ENCODE peak calls at places on chromosomes 11 and 22, in seven cellular contexts. Z, U, Y, T, Q, D and S are unnamed samples.

GRCh38 chr22:46584081-46584903 is 35.9 kb upstream of the GRAMD4 start:
- DNase-seq in U (no peak), Z (no peak), Q (peak; percentile 60), Y (no peak), T (peak; percentile 43), D (no peak), S (peak; percentile 19)

GRCh38 chr11:50174189-50174588 is 141.5 kb downstream of the OR4C45 start:
- DNase-seq in Z (no peak), U (no peak), D (no peak), Y (no peak), T (no peak), Q (no peak), S (no peak)

GRCh38 chr22:31646186-31647019 is 15.6 kb downstream of the PISD start:
- DNase-seq in Q (no peak), D (no peak), Y (peak; percentile 74), T (no peak), Z (no peak), U (peak; percentile 95), S (no peak)

GRCh38 chr11:64449381-64450167 is 90.6 kb downstream of the RPS6KA4 start:
- DNase-seq in D (peak; percentile 31), Y (no peak), U (peak; percentile 22), Q (peak; percentile 75), T (peak; percentile 73), Z (peak; percentile 54), S (peak; percentile 68)

GRCh38 chr11:20374746-20375305 is 11.3 kb downstream of the HTATIP2 start:
- DNase-seq in U (no peak), D (no peak), Q (no peak), T (no peak), Z (no peak), Y (no peak), S (no peak)

GRCh38 chr11:109984634-109985289 is 108.4 kb upstream of the ZC3H12C start:
- DNase-seq in Z (no peak), Q (no peak), U (no peak), D (no peak), T (no peak), Y (no peak), S (no peak)

GRCh38 chr11:88146106-88146505 is 29.1 kb downstream of the RAB38 start:
- DNase-seq in U (no peak), D (no peak), T (no peak), Q (no peak), Y (no peak), Z (no peak), S (no peak)

GRCh38 chr11:1054143-1055108 is 17.9 kb upstream of the MUC6 start:
- DNase-seq in Z (peak; percentile 81), Y (peak; percentile 23), U (peak; percentile 14), T (peak; percentile 46), D (no peak), Q (peak; percentile 64), S (peak; percentile 1)

GRCh38 chr11:84396521-84396920 is 1110.4 kb upstream of the CCDC90B start:
- DNase-seq in T (no peak), D (no peak), Q (no peak), Z (no peak), Y (no peak), U (no peak), S (no peak)

DNA sequence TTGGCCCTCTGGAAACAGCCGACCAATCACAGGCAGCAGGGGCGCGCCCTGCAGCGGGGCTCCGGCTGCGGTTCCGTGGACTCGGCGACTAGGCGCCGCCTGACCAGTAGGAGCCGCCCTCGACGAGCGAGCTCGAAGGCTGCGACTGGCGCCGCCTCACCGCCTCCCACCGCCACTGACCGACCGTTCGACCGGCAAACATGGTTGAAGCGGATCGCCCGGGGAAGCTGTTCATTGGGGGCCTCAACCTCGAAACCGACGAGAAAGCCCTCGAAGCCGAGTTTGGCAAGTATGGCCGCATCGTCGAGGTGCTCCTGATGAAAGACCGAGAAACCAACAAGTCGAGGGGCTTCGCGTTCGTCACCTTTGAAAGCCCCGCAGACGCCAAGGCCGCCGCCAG is at the start of gene RBMXL2:
- DNase-seq in T (peak; percentile 35), Q (no peak), Z (no peak), Y (no peak), U (no peak), D (no peak), S (no peak)
- TF ChIP-seq CTCF in T (no peak), Q (no peak), Z (no peak), Y (no peak), U (no peak), D (no peak), S (no peak)

GRCh38 chr22:45504703-45505341 is 2.1 kb downstream of the FBLN1 start:
- DNase-seq in Y (no peak), D (no peak), Z (no peak), T (no peak), Q (no peak), U (no peak), S (no peak)

GRCh38 chr22:45503816-45504702 is 1.4 kb downstream of the FBLN1 start:
- DNase-seq in Y (no peak), Q (no peak), Z (no peak), T (peak; percentile 38), U (no peak), D (peak; percentile 16), S (no peak)

GRCh38 chr22:45502215-45503070 is at the start of gene FBLN1:
- DNase-seq in Z (no peak), Q (no peak), Y (no peak), U (no peak), T (peak; percentile 41), D (no peak), S (peak; percentile 73)

GRCh38 chr22:45505991-45506743 is 3.5 kb downstream of the FBLN1 start:
- DNase-seq in Q (no peak), T (no peak), Z (no peak), D (no peak), Y (no peak), U (no peak), S (no peak)

DNA sequence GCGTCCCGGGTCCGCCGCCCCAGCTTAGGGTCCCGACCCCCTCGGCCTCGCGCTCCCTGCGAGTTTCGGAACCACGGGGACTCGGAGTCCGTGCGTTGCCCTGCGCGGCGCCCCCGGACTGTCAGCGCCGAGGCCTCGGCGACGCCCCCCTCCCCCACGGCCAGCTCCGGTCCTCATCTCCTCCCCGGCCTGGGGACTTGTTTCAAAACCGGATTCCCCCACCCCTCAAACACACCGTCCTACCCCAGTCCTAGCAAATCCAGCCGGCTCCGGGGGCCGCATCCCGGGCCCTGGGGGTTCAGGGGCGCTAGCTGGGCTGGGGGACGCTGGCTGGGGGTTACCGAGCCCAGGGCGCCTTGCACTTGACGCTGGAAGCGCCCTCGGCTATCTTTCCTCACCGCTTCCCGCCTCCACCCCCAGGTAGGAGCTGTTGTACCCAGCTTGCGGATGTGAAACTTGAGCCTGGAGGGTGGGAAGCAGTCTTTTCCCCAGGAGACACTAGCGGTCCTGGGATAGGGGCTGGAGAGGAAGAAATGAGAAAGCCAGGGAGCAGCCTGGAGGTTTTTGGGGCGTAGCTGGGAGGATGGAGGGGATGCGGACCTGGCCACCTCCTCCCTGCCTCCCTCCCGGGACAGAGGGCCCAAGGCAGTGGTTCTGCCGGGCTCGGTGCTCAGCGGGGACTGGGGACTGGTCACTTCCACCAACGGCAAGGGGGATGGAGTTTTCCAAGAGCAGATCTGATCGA is 560 bp downstream of the FBLN1 start:
- DNase-seq in Y (no peak), D (no peak), Q (no peak), U (no peak), T (peak; percentile 33), Z (no peak), S (no peak)
- TF ChIP-seq CTCF in Y (no peak), D (no peak), Q (no peak), U (no peak), T (no peak), Z (no peak), S (no peak)

GRCh38 chr11:47426062-47426956 is at the start of gene PSMC3:
- DNase-seq in U (peak; percentile 83), Z (peak; percentile 98), T (peak; percentile 98), D (peak; percentile 97), Q (peak; percentile 99), Y (peak; percentile 84), S (peak; percentile 96)

GRCh38 chr11:47433157-47433556 is 6.9 kb upstream of the PSMC3 start:
- DNase-seq in U (no peak), T (no peak), Y (no peak), Z (no peak), D (no peak), Q (no peak), S (no peak)

GRCh38 chr11:47433991-47434786 is 8.0 kb upstream of the PSMC3 start:
- DNase-seq in U (no peak), Z (peak; percentile 28), Y (peak; percentile 64), T (no peak), D (no peak), Q (no peak), S (no peak)

GRCh38 chr11:47431356-47432083 is 5.3 kb upstream of the PSMC3 start:
- DNase-seq in U (no peak), D (no peak), T (no peak), Y (no peak), Z (no peak), Q (no peak), S (no peak)

DNA sequence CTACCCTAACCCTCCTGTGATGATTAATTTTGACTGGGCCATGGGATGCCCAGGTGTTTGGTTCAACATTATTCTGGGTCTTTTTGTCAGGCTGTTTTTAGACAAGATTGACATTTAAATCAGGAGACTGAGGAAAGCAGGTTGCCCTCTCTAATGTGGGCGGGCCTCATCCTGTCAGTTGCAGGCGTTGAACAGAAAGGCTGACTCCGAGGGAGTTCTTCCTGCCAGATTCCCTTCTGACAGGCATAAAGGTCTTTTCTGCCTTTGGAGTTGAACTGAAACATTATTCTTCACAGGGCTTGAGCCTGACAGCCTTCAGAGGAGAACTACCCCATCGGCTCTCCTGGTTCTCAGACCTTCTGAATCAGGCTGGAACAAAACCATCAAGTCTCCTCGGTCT is 4.3 kb upstream of the PSMC3 start:
- DNase-seq in T (no peak), Z (no peak), Y (no peak), D (no peak), Q (no peak), U (no peak), S (no peak)
- TF ChIP-seq CTCF in T (no peak), Z (no peak), Y (no peak), D (no peak), Q (no peak), U (no peak), S (no peak)

GRCh38 chr22:19495562-19496323 is 16.0 kb downstream of the CDC45 start:
- DNase-seq in U (no peak), Z (no peak), Y (no peak), D (no peak), Q (no peak), T (no peak), S (no peak)
- TF ChIP-seq CTCF in U (no peak), Z (no peak), Y (peak; percentile 9), D (no peak), Q (peak; percentile 30), T (peak; percentile 36), S (peak; percentile 38)

GRCh38 chr11:70381872-70382842 is 16.2 kb upstream of the CTTN start:
- DNase-seq in Y (peak; percentile 70), T (no peak), Q (no peak), Z (no peak), D (no peak), U (no peak), S (no peak)
- TF ChIP-seq CTCF in Y (peak; percentile 11), T (no peak), Q (no peak), Z (no peak), D (no peak), U (no peak), S (no peak)

DNA sequence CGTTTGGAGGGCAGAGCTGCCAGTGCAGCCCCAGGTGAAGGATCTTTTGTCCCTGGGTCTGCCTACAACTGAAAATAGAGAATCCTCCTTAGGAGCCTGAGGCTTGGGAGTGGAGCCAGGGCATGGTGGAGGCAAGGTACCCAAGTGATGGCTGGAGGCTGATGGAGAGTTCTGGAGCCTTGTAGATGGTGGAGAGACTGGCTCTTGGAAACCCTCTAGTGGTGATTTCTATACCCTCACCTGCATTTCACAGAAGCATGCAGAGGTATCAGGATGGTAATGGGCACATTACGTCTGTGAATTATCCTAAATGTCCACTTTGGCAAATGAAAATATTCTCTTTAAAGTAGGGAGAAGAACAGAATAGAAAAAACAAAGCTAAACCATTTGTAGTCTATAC is 44.4 kb downstream of the INSC start:
- DNase-seq in T (no peak), U (no peak), Y (no peak), Z (no peak), D (no peak), Q (no peak), S (no peak)
- TF ChIP-seq CTCF in T (no peak), U (peak; percentile 66), Y (peak; percentile 60), Z (no peak), D (no peak), Q (peak; percentile 12), S (peak; percentile 50)